ENCODE peak calls at places on chromosomes 12 and 14, in seven cellular contexts. One of them, this sample, is unnamed.

GRCh38 chr12:56723889-56724659 is 1.0 kb downstream of the NACA start:
- DNase-seq in T-helper 9 cell: no peak
- DNase-seq in Peyer's patch: peak; percentile 65
- DNase-seq in NCI-H345: no peak
- DNase-seq in T-helper 1 cell: no peak
- DNase-seq in kidney tubule cell: peak; percentile 59
- DNase-seq in hippocampal formation: no peak
- DNase-seq in this sample: peak; percentile 12

GRCh38 chr12:43957732-43958131 is 121.9 kb downstream of the TMEM117 start:
- DNase-seq in T-helper 9 cell: no peak
- DNase-seq in Peyer's patch: no peak
- DNase-seq in NCI-H345: no peak
- DNase-seq in T-helper 1 cell: no peak
- DNase-seq in kidney tubule cell: peak; percentile 61
- DNase-seq in hippocampal formation: peak; percentile 54
- DNase-seq in this sample: peak; percentile 13

GRCh38 chr12:113673524-113674238 is 202.0 kb upstream of the LHX5 start:
- DNase-seq in T-helper 9 cell: no peak
- DNase-seq in Peyer's patch: no peak
- DNase-seq in NCI-H345: no peak
- DNase-seq in T-helper 1 cell: no peak
- DNase-seq in kidney tubule cell: no peak
- DNase-seq in hippocampal formation: no peak
- DNase-seq in this sample: no peak

GRCh38 chr12:108282676-108283075 is 56.4 kb downstream of the CMKLR1 start:
- DNase-seq in T-helper 9 cell: no peak
- DNase-seq in Peyer's patch: no peak
- DNase-seq in NCI-H345: no peak
- DNase-seq in T-helper 1 cell: no peak
- DNase-seq in kidney tubule cell: no peak
- DNase-seq in hippocampal formation: no peak
- DNase-seq in this sample: no peak

GRCh38 chr14:101235042-101235871 is 326.0 kb upstream of the DIO3 start:
- DNase-seq in T-helper 9 cell: no peak
- DNase-seq in Peyer's patch: peak; percentile 70
- DNase-seq in NCI-H345: peak; percentile 55
- DNase-seq in T-helper 1 cell: no peak
- DNase-seq in kidney tubule cell: peak; percentile 56
- DNase-seq in hippocampal formation: no peak
- DNase-seq in this sample: no peak

GRCh38 chr12:14322403-14322802 is 43.1 kb upstream of the ATF7IP start:
- DNase-seq in T-helper 9 cell: no peak
- DNase-seq in Peyer's patch: no peak
- DNase-seq in NCI-H345: no peak
- DNase-seq in T-helper 1 cell: no peak
- DNase-seq in kidney tubule cell: no peak
- DNase-seq in hippocampal formation: no peak
- DNase-seq in this sample: no peak

GRCh38 chr12:122944588-122944987 is 21.7 kb downstream of the ABCB9 start:
- DNase-seq in T-helper 9 cell: no peak
- DNase-seq in Peyer's patch: peak; percentile 57
- DNase-seq in NCI-H345: no peak
- DNase-seq in T-helper 1 cell: no peak
- DNase-seq in kidney tubule cell: peak; percentile 86
- DNase-seq in hippocampal formation: peak; percentile 70
- DNase-seq in this sample: no peak

GRCh38 chr12:60501124-60501729 is 905.4 kb downstream of the SLC16A7 start:
- DNase-seq in T-helper 9 cell: no peak
- DNase-seq in Peyer's patch: no peak
- DNase-seq in NCI-H345: peak; percentile 24
- DNase-seq in T-helper 1 cell: no peak
- DNase-seq in kidney tubule cell: no peak
- DNase-seq in hippocampal formation: no peak
- DNase-seq in this sample: no peak

GRCh38 chr12:18551703-18552102 is 186.1 kb downstream of the PLCZ1 start:
- DNase-seq in T-helper 9 cell: no peak
- DNase-seq in Peyer's patch: no peak
- DNase-seq in NCI-H345: no peak
- DNase-seq in T-helper 1 cell: no peak
- DNase-seq in kidney tubule cell: no peak
- DNase-seq in hippocampal formation: no peak
- DNase-seq in this sample: no peak

GRCh38 chr14:92471919-92472318 is 41.7 kb upstream of the RIN3 start:
- DNase-seq in T-helper 9 cell: no peak
- DNase-seq in Peyer's patch: no peak
- DNase-seq in NCI-H345: no peak
- DNase-seq in T-helper 1 cell: no peak
- DNase-seq in kidney tubule cell: peak; percentile 90
- DNase-seq in hippocampal formation: no peak
- DNase-seq in this sample: no peak

GRCh38 chr12:14905269-14906004 is 19.8 kb upstream of the MGP start:
- DNase-seq in T-helper 9 cell: no peak
- DNase-seq in Peyer's patch: no peak
- DNase-seq in NCI-H345: no peak
- DNase-seq in T-helper 1 cell: no peak
- DNase-seq in kidney tubule cell: no peak
- DNase-seq in hippocampal formation: no peak
- DNase-seq in this sample: no peak

GRCh38 chr12:117502633-117503032 is 141.2 kb upstream of the NOS1 start:
- DNase-seq in T-helper 9 cell: no peak
- DNase-seq in Peyer's patch: no peak
- DNase-seq in NCI-H345: peak; percentile 33
- DNase-seq in T-helper 1 cell: no peak
- DNase-seq in kidney tubule cell: no peak
- DNase-seq in hippocampal formation: no peak
- DNase-seq in this sample: no peak

GRCh38 chr12:18813753-18814152 is 75.8 kb downstream of the CAPZA3 start:
- DNase-seq in T-helper 9 cell: no peak
- DNase-seq in Peyer's patch: no peak
- DNase-seq in NCI-H345: no peak
- DNase-seq in T-helper 1 cell: no peak
- DNase-seq in kidney tubule cell: no peak
- DNase-seq in hippocampal formation: no peak
- DNase-seq in this sample: no peak